ENCODE peak calls at places on chromosomes 4 and X, in six cellular contexts. S, P, H, W, K and U are unnamed samples.

GRCh38 chr4:143083811-143084472 is 100.8 kb upstream of the USP38 start:
- DNase-seq in P (no peak), K (no peak), W (no peak), S (no peak), H (no peak), U (no peak)

GRCh38 chr4:156945532-156945931 is 26.1 kb downstream of the PDGFC start:
- DNase-seq in P (no peak), W (no peak), S (no peak), K (no peak), H (no peak), U (no peak)

GRCh38 chr4:29553842-29554241 is 1166.3 kb upstream of the PCDH7 start:
- DNase-seq in K (no peak), S (no peak), W (no peak), P (no peak), H (no peak), U (no peak)

GRCh38 chr4:38131371-38132139 is 171.4 kb downstream of the PTTG2 start:
- DNase-seq in K (peak), P (peak), H (no peak), S (no peak), W (no peak), U (peak)

GRCh38 chrX:54495814-54496516 is at the start of gene FGD1:
- DNase-seq in W (peak), P (no peak), S (peak), H (peak), K (no peak), U (peak)

GRCh38 chr4:168693750-168694470 is 197.1 kb downstream of the PALLD start:
- DNase-seq in P (no peak), S (no peak), W (no peak), H (no peak), K (no peak), U (no peak)

GRCh38 chr4:57098945-57099344 is 11.2 kb downstream of the IGFBP7 start:
- DNase-seq in W (no peak), S (no peak), P (no peak), H (no peak), K (no peak), U (no peak)

GRCh38 chr4:165723051-165723805 is 149.8 kb upstream of the TLL1 start:
- DNase-seq in W (no peak), P (no peak), S (no peak), K (no peak), H (no peak), U (no peak)

GRCh38 chr4:88006956-88007303 is 505 bp upstream of the PKD2 start:
- DNase-seq in W (no peak), P (peak), K (no peak), H (no peak), S (no peak), U (no peak)

GRCh38 chrX:19740744-19741143 is 146.7 kb downstream of the SH3KBP1 start:
- DNase-seq in H (no peak), W (no peak), P (no peak), K (no peak), S (no peak), U (no peak)

GRCh38 chrX:155434906-155435743 is 23.3 kb downstream of the F8A3 start:
- DNase-seq in K (no peak), P (no peak), W (no peak), H (no peak), S (no peak), U (no peak)

GRCh38 chrX:104343408-104344129 is 88.8 kb upstream of the ESX1 start:
- DNase-seq in H (peak), S (peak), P (peak), K (no peak), W (no peak), U (no peak)

GRCh38 chr4:114600066-114600552 is 1.5 kb downstream of the UGT8 start:
- DNase-seq in W (no peak), H (no peak), P (no peak), K (no peak), S (no peak), U (no peak)